ENCODE peak calls at places on chromosomes 16 and 17, in five cellular contexts. Y, S, Q, M and T are unnamed samples.

GRCh38 chr16:50741225-50741807 is 570 bp upstream of the CYLD start:
- DNase-seq in Y (no peak), S (no peak), Q (no peak), M (no peak), T (no peak)

GRCh38 chr17:82548681-82549303 is 29.3 kb downstream of the FOXK2 start:
- DNase-seq in Y (no peak), S (no peak), Q (peak), M (no peak), T (no peak)

GRCh38 chr17:17206149-17206912 is at the start of gene PLD6:
- DNase-seq in Y (peak), S (peak), Q (peak), M (peak), T (peak)

GRCh38 chr16:5058476-5058875 is 7.3 kb downstream of the C16orf89 start:
- DNase-seq in Y (no peak), S (peak), Q (no peak), M (no peak), T (no peak)

GRCh38 chr16:3030128-3030871 is 6.4 kb downstream of the BICDL2 start:
- DNase-seq in Y (no peak), S (no peak), Q (no peak), M (no peak), T (no peak)

GRCh38 chr17:40980594-40980993 is 3.5 kb downstream of the KRT40 start:
- DNase-seq in Y (peak), S (no peak), Q (no peak), M (no peak), T (no peak)

GRCh38 chr17:45171338-45172231 is 9.9 kb downstream of the HEXIM2 start:
- DNase-seq in Y (no peak), S (no peak), Q (no peak), M (no peak), T (no peak)

GRCh38 chr17:48522990-48523389 is 7.8 kb downstream of the HOXB1 start:
- DNase-seq in Y (peak), S (no peak), Q (no peak), M (no peak), T (no peak)

GRCh38 chr17:80294210-80294609 is 33.6 kb downstream of the RNF213 start:
- DNase-seq in Y (no peak), S (no peak), Q (no peak), M (no peak), T (no peak)

GRCh38 chr16:73530529-73530928 is 482.6 kb upstream of the ZFHX3 start:
- DNase-seq in Y (no peak), S (no peak), Q (no peak), M (no peak), T (no peak)

GRCh38 chr16:73531021-73531420 is 483.1 kb upstream of the ZFHX3 start:
- DNase-seq in Y (no peak), S (no peak), Q (no peak), M (no peak), T (no peak)

GRCh38 chr16:73529303-73530012 is 481.5 kb upstream of the ZFHX3 start:
- DNase-seq in Y (no peak), S (no peak), Q (no peak), M (no peak), T (no peak)

GRCh38 chr16:73523209-73523608 is 475.3 kb upstream of the ZFHX3 start:
- DNase-seq in Y (no peak), S (no peak), Q (no peak), M (no peak), T (no peak)

GRCh38 chr16:73527191-73527590 is 479.3 kb upstream of the ZFHX3 start:
- DNase-seq in Y (no peak), S (no peak), Q (no peak), M (no peak), T (no peak)
- TF ChIP-seq CTCF in Y (no peak), S (no peak), Q (no peak), M (peak), T (peak)

GRCh38 chr16:66717112-66717675 is 20.7 kb upstream of the CMTM4 start:
- DNase-seq in Y (no peak), S (peak), Q (no peak), M (no peak), T (no peak)

GRCh38 chr16:66714659-66715307 is 18.2 kb upstream of the CMTM4 start:
- DNase-seq in Y (no peak), S (no peak), Q (no peak), M (no peak), T (no peak)

GRCh38 chr16:66719246-66719645 is 22.7 kb upstream of the CMTM4 start:
- DNase-seq in Y (no peak), S (no peak), Q (no peak), M (no peak), T (no peak)

GRCh38 chr16:66717776-66718175 is 21.2 kb upstream of the CMTM4 start:
- DNase-seq in Y (no peak), S (no peak), Q (no peak), M (no peak), T (no peak)

DNA sequence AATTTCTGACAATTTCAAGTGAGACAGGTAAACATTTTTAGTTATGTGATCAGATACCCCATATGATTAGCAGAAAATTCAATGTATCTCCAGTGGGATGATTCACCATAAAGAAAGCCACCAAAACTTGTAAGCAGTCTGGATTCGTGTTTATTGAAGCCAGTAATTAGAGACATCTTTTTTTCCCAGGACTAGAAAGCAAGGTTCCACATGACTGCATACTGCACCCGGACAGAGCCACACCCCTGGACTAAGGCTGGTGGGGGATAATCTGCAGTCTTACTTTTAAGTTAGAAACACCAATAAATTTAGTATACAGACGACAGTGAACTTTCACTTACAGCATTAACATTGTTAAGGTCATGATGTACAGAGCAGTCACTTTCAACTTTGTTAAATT is 24.2 kb upstream of the CMTM4 start:
- DNase-seq in Y (no peak), S (no peak), Q (no peak), M (no peak), T (no peak)
- TF ChIP-seq CTCF in Y (no peak), S (no peak), Q (no peak), M (no peak), T (no peak)

DNA sequence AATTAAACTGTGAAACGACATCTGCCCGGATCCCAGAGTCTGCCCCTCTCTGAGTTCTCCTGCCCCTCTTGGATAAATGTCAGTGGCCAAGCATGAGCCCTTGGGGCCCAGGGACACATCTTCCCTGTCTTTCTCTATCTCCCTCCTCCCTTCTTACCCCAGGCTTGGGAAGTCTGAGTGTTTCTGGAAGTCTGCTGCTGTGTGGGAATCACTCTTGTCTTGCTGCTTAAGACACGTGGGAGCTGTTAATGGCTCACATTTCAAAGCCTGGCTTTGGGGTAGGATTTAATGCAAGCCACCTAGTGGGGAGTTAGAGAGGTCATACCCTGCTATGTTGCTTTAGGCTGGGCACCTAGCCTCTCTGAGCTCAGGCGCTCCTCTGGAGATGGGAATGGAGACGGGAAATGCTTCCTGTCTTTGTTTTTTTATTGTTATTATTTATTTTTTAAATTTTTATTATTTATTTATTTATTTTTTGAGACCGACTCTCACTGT is 218.5 kb upstream of the CIBAR2 start:
- DNase-seq in Y (peak), S (peak), Q (no peak), M (peak), T (no peak)
- TF ChIP-seq CTCF in Y (peak), S (peak), Q (peak), M (peak), T (peak)

GRCh38 chr16:61611847-61612491 is 424.3 kb downstream of the CDH8 start:
- DNase-seq in Y (no peak), S (no peak), Q (no peak), M (no peak), T (no peak)
- TF ChIP-seq CTCF in Y (no peak), S (no peak), Q (no peak), M (no peak), T (no peak)

DNA sequence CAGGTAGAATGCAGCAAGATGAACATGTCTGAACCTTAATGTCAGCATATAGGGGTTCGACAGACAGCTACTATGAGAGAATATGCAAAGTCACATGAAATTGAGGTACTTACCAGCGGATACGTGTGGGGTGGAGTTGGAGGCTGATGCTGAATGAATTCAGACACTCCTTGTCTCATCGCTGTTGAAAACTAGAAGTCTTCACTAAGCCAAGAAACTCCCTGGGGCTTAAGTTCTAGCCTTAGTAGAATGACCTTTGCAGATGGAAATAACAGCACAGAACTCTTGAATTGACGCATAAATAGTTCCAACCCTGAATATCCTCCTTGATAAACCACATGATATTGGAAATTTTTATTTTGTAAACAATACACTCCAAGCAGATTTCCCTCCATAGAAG is 32.9 kb upstream of the MYOCD start:
- DNase-seq in Y (no peak), S (no peak), Q (no peak), M (no peak), T (no peak)
- TF ChIP-seq CTCF in Y (no peak), S (no peak), Q (no peak), M (no peak), T (no peak)

GRCh38 chr17:73210002-73210678 is 17.3 kb downstream of the COG1 start:
- DNase-seq in Y (peak), S (no peak), Q (no peak), M (no peak), T (no peak)
- TF ChIP-seq CTCF in Y (peak), S (peak), Q (no peak), M (peak), T (no peak)